ENCODE peak calls at places on chromosomes 7 and 10, in six cellular contexts. Q is fibroblast of lung, W is cardiac muscle cell, X is Peyer's patch, S is PC-9, H is uterus. I is an unnamed sample.

GRCh38 chr10:65294329-65294728 is 1631.5 kb upstream of the LRRTM3 start:
- DNase-seq in Q (peak), W (peak), X (no peak), S (no peak), H (no peak), I (no peak)

GRCh38 chr7:99000196-99000903 is 122.0 kb downstream of the TRRAP start:
- DNase-seq in Q (no peak), W (no peak), X (no peak), S (no peak), H (no peak), I (no peak)

GRCh38 chr10:7335977-7336376 is 74.9 kb downstream of the SFMBT2 start:
- DNase-seq in Q (no peak), W (peak), X (no peak), S (no peak), H (no peak), I (no peak)

GRCh38 chr7:8938036-8938435 is 504.6 kb downstream of the NXPH1 start:
- DNase-seq in Q (no peak), W (no peak), X (no peak), S (no peak), H (no peak), I (no peak)

GRCh38 chr7:91425149-91425548 is 160.9 kb downstream of the FZD1 start:
- DNase-seq in Q (no peak), W (no peak), X (no peak), S (no peak), H (no peak), I (no peak)

GRCh38 chr10:95388539-95388938 is 97.7 kb upstream of the PDLIM1 start:
- DNase-seq in Q (peak), W (no peak), X (no peak), S (peak), H (no peak), I (peak)

GRCh38 chr10:14329609-14330246 is 996 bp downstream of the FRMD4A start:
- DNase-seq in Q (peak), W (no peak), X (no peak), S (no peak), H (no peak), I (no peak)

GRCh38 chr7:99083733-99084132 is 60.2 kb downstream of the SMURF1 start:
- DNase-seq in Q (no peak), W (no peak), X (no peak), S (no peak), H (no peak), I (no peak)

GRCh38 chr7:143884978-143885559 is 16.9 kb downstream of the TCAF1 start:
- DNase-seq in Q (peak), W (peak), X (no peak), S (no peak), H (peak), I (peak)

GRCh38 chr7:2042650-2043049 is 190.1 kb downstream of the MAD1L1 start:
- DNase-seq in Q (no peak), W (no peak), X (no peak), S (no peak), H (no peak), I (no peak)

GRCh38 chr7:50339990-50340500 is 35.5 kb downstream of the IKZF1 start:
- DNase-seq in Q (no peak), W (no peak), X (peak), S (no peak), H (no peak), I (no peak)

GRCh38 chr7:94396606-94397005 is 1.9 kb downstream of the COL1A2 start:
- DNase-seq in Q (peak), W (peak), X (no peak), S (no peak), H (no peak), I (no peak)

GRCh38 chr7:39459606-39460090 is 106.6 kb upstream of the YAE1 start:
- DNase-seq in Q (no peak), W (no peak), X (no peak), S (no peak), H (no peak), I (no peak)

GRCh38 chr10:52256832-52257691 is 57.0 kb upstream of the DKK1 start:
- DNase-seq in Q (no peak), W (peak), X (no peak), S (peak), H (no peak), I (no peak)

GRCh38 chr10:14953452-14954000 is 370 bp downstream of the DCLRE1C start:
- DNase-seq in Q (peak), W (peak), X (no peak), S (no peak), H (no peak), I (peak)

GRCh38 chr10:131560166-131560565 is 248.6 kb upstream of the TCERG1L start:
- DNase-seq in Q (no peak), W (no peak), X (peak), S (no peak), H (no peak), I (no peak)

GRCh38 chr7:83921798-83922607 is 272.6 kb downstream of the SEMA3A start:
- DNase-seq in Q (peak), W (peak), X (no peak), S (no peak), H (no peak), I (no peak)

GRCh38 chr7:7254908-7255307 is 72.6 kb downstream of the C1GALT1 start:
- DNase-seq in Q (no peak), W (no peak), X (no peak), S (no peak), H (no peak), I (no peak)
- H3K27ac ChIP-seq in Q (no peak), W (no peak), X (no peak), S (no peak), H (no peak), I (no peak)

GRCh38 chr10:79162861-79163662 is 94.3 kb downstream of the ZMIZ1 start:
- DNase-seq in Q (peak), W (no peak), X (no peak), S (peak), H (no peak), I (no peak)
- H3K27ac ChIP-seq in Q (peak), W (no peak), X (no peak), S (peak), H (peak), I (no peak)

GRCh38 chr10:66834802-66835201 is 91.0 kb upstream of the LRRTM3 start:
- DNase-seq in Q (no peak), W (no peak), X (no peak), S (peak), H (no peak), I (no peak)

GRCh38 chr10:66837335-66837734 is 88.5 kb upstream of the LRRTM3 start:
- DNase-seq in Q (peak), W (peak), X (no peak), S (no peak), H (no peak), I (no peak)

GRCh38 chr10:66837990-66838389 is 87.8 kb upstream of the LRRTM3 start:
- DNase-seq in Q (peak), W (peak), X (no peak), S (no peak), H (no peak), I (no peak)

GRCh38 chr10:66835400-66835799 is 90.4 kb upstream of the LRRTM3 start:
- DNase-seq in Q (no peak), W (no peak), X (no peak), S (no peak), H (no peak), I (no peak)

GRCh38 chr10:66836057-66836456 is 89.8 kb upstream of the LRRTM3 start:
- DNase-seq in Q (peak), W (peak), X (no peak), S (peak), H (no peak), I (no peak)
- H3K27ac ChIP-seq in Q (no peak), W (no peak), X (no peak), S (no peak), H (no peak), I (no peak)

GRCh38 chr10:58653139-58653538 is 140.5 kb downstream of the BICC1 start:
- DNase-seq in Q (peak), W (peak), X (no peak), S (no peak), H (no peak), I (no peak)
- H3K27ac ChIP-seq in Q (no peak), W (no peak), X (no peak), S (no peak), H (no peak), I (no peak)

I was measured in substantia nigra.